ENCODE peak calls at places on chromosomes 7 and 10, in nine cellular contexts. Q is right lobe of liver; D is lower leg skin; R is A673; S is DMS 273 treated with DMSO at 0.1 percent for 48 hours; B is T-helper 1 cell; V is BJ; W is stimulated activated CD4-positive, alpha-beta T cell treated with anti-CD3 and anti-CD28 coated beads, Interleukin-4, amount 100 ng/mL, for 1 hour; T is HCT116. L is an unnamed sample.

GRCh38 chr10:86367339-86367951 is 850 bp upstream of the GRID1 start:
- DNase-seq in Q (peak; percentile 53), D (no peak), R (no peak), S (no peak), B (no peak), V (no peak), W (no peak), T (no peak), L (peak; percentile 71)

GRCh38 chr10:51445587-51445986 is 253.8 kb downstream of the CSTF2T start:
- DNase-seq in Q (no peak), D (no peak), R (no peak), S (no peak), B (no peak), V (no peak), W (no peak), T (no peak), L (no peak)

GRCh38 chr7:112079671-112080070 is 126.5 kb downstream of the DOCK4 start:
- DNase-seq in Q (no peak), D (no peak), R (no peak), S (no peak), B (no peak), V (no peak), W (no peak), T (no peak), L (no peak)

GRCh38 chr10:92942226-92942625 is 93.9 kb downstream of the EXOC6 start:
- DNase-seq in Q (no peak), D (no peak), R (no peak), S (no peak), B (no peak), V (no peak), W (no peak), T (no peak), L (no peak)

GRCh38 chr10:93926613-93927012 is 32.8 kb downstream of the SLC35G1 start:
- DNase-seq in Q (no peak), D (no peak), R (no peak), S (no peak), B (no peak), V (no peak), W (no peak), T (no peak), L (no peak)

GRCh38 chr10:91634898-91635297 is 2.0 kb upstream of the PPP1R3C start:
- DNase-seq in Q (no peak), D (no peak), R (no peak), S (no peak), B (no peak), V (no peak), W (no peak), T (no peak), L (no peak)

GRCh38 chr10:69438531-69439349 is 12.5 kb upstream of the TSPAN15 start:
- DNase-seq in Q (no peak), D (no peak), R (no peak), S (peak; percentile 77), B (no peak), V (no peak), W (no peak), T (peak; percentile 42), L (no peak)

GRCh38 chr7:25847331-25848070 is 304.5 kb upstream of the NFE2L3 start:
- DNase-seq in Q (no peak), D (no peak), R (no peak), S (no peak), B (no peak), V (no peak), W (no peak), T (no peak), L (no peak)

GRCh38 chr10:78529262-78529661 is 495.6 kb downstream of the RPS24 start:
- DNase-seq in Q (no peak), D (no peak), R (no peak), S (no peak), B (no peak), V (no peak), W (no peak), T (no peak), L (no peak)

GRCh38 chr10:112498806-112499205 is 51.8 kb downstream of the VTI1A start:
- DNase-seq in Q (no peak), D (no peak), R (no peak), S (no peak), B (no peak), V (no peak), W (no peak), T (no peak), L (no peak)

GRCh38 chr7:46993396-46993795 is 588.5 kb downstream of the TNS3 start:
- DNase-seq in Q (no peak), D (no peak), R (no peak), S (no peak), B (no peak), V (no peak), W (no peak), T (no peak), L (no peak)

GRCh38 chr10:81725851-81726250 is 149.1 kb upstream of the NRG3 start:
- DNase-seq in Q (no peak), D (no peak), R (no peak), S (no peak), B (no peak), V (no peak), W (no peak), T (no peak), L (no peak)

GRCh38 chr10:94093286-94093905 is 99.7 kb downstream of the PLCE1 start:
- DNase-seq in Q (no peak), D (no peak), R (no peak), S (no peak), B (no peak), V (no peak), W (no peak), T (no peak), L (no peak)

GRCh38 chr10:43925793-43926192 is 277.1 kb upstream of the ZNF32 start:
- DNase-seq in Q (no peak), D (no peak), R (no peak), S (no peak), B (no peak), V (no peak), W (no peak), T (no peak), L (no peak)

GRCh38 chr7:23469150-23469960 is 936 bp downstream of the IGF2BP3 start:
- DNase-seq in Q (no peak), D (no peak), R (peak; percentile 50), S (no peak), B (peak; percentile 19), V (no peak), W (peak; percentile 41), T (no peak), L (no peak)

GRCh38 chr7:91852263-91852741 is 28.2 kb downstream of the MTERF1 start:
- DNase-seq in Q (no peak), D (no peak), R (peak; percentile 57), S (no peak), B (no peak), V (no peak), W (no peak), T (no peak), L (no peak)

GRCh38 chr10:60704480-60704879 is 73.8 kb upstream of the CDK1 start:
- DNase-seq in Q (no peak), D (no peak), R (peak; percentile 93), S (no peak), B (no peak), V (no peak), W (no peak), T (peak; percentile 7), L (no peak)

GRCh38 chr10:76252733-76253132 is 821.3 kb downstream of the LRMDA start:
- DNase-seq in Q (no peak), D (no peak), R (no peak), S (no peak), B (no peak), V (no peak), W (no peak), T (no peak), L (no peak)

GRCh38 chr7:155411718-155412415 is 46.1 kb upstream of the EN2 start:
- DNase-seq in Q (no peak), D (no peak), R (no peak), S (no peak), B (no peak), V (no peak), W (no peak), T (no peak), L (no peak)

GRCh38 chr10:94398762-94399161 is 3.6 kb upstream of the TBC1D12 start:
- DNase-seq in Q (no peak), D (no peak), R (no peak), S (no peak), B (no peak), V (no peak), W (no peak), T (no peak), L (no peak)

GRCh38 chr10:923844-924523 is 7.5 kb downstream of the LARP4B start:
- DNase-seq in Q (no peak), D (no peak), R (no peak), S (no peak), B (no peak), V (no peak), W (no peak), T (no peak), L (no peak)

GRCh38 chr7:156334636-156335035 is 305.9 kb upstream of the RNF32 start:
- DNase-seq in Q (no peak), D (no peak), R (no peak), S (no peak), B (no peak), V (no peak), W (no peak), T (no peak), L (no peak)

GRCh38 chr10:124436191-124436638 is 13.6 kb downstream of the NKX1-2 start:
- DNase-seq in Q (no peak), D (no peak), R (peak; percentile 48), S (no peak), B (no peak), V (no peak), W (no peak), T (no peak), L (no peak)

GRCh38 chr7:129149546-129149945 is 5.0 kb downstream of the TSPAN33 start:
- DNase-seq in Q (no peak), D (no peak), R (no peak), S (no peak), B (no peak), V (no peak), W (no peak), T (no peak), L (no peak)

GRCh38 chr10:47241946-47242900 is 57.8 kb upstream of the GDF10 start:
- DNase-seq in Q (no peak), D (no peak), R (no peak), S (no peak), B (no peak), V (no peak), W (no peak), T (no peak), L (no peak)

GRCh38 chr10:5457741-5458140 is 41.6 kb downstream of the CALML5 start:
- DNase-seq in Q (no peak), D (no peak), R (no peak), S (no peak), B (no peak), V (no peak), W (no peak), T (no peak), L (no peak)

GRCh38 chr10:119090968-119091367 is 10.4 kb upstream of the EIF3A start:
- DNase-seq in Q (no peak), D (no peak), R (no peak), S (no peak), B (peak; percentile 22), V (peak; percentile 74), W (no peak), T (peak; percentile 56), L (no peak)

L was measured in Ammon's horn.